ENCODE peak calls at places on chromosomes 16 and 17, in six cellular contexts. F is A549, R is HepG2, Z is K562, H is H1, D is GM12878. M is an unnamed sample. For H3K4me1, the result is how much of the 10 kb centered on the place peaks cover.

GRCh38 chr17:64128787-64129514 is 993 bp downstream of the ERN1 start:
- DNase-seq in F (peak), R (no peak), Z (no peak), H (no peak), D (no peak), M (no peak)

GRCh38 chr17:79832211-79833109 is 6.8 kb downstream of the CBX4 start:
- DNase-seq in F (peak), R (peak), Z (peak), H (peak), D (no peak), M (peak)

GRCh38 chr16:68382296-68382718 is 66.0 kb downstream of the SMPD3 start:
- DNase-seq in F (peak), R (no peak), Z (peak), H (peak), D (no peak), M (peak)

GRCh38 chr16:85126731-85127662 is 14.7 kb upstream of the CIBAR2 start:
- DNase-seq in F (no peak), R (no peak), Z (peak), H (peak), D (no peak), M (peak)

GRCh38 chr16:77965346-77965745 is 57.0 kb upstream of the CLEC3A start:
- DNase-seq in F (no peak), R (no peak), Z (no peak), H (no peak), D (no peak), M (no peak)

GRCh38 chr17:61517843-61518606 is 65.8 kb downstream of the TBX4 start:
- DNase-seq in F (no peak), R (no peak), Z (no peak), H (no peak), D (no peak), M (no peak)

GRCh38 chr17:76683011-76683755 is 27.6 kb downstream of the MXRA7 start:
- DNase-seq in F (no peak), R (no peak), Z (peak), H (peak), D (no peak), M (peak)

GRCh38 chr16:16096161-16096857 is 127.0 kb downstream of the ABCC6 start:
- DNase-seq in F (no peak), R (no peak), Z (no peak), H (no peak), D (no peak), M (no peak)

GRCh38 chr17:72340836-72341235 is 220.0 kb downstream of the SOX9 start:
- DNase-seq in F (no peak), R (peak), Z (no peak), H (no peak), D (no peak), M (no peak)

GRCh38 chr16:71945616-71946015 is 50.3 kb downstream of the IST1 start:
- DNase-seq in F (no peak), R (no peak), Z (no peak), H (no peak), D (no peak), M (no peak)

GRCh38 chr17:62723842-62724241 is 84.3 kb downstream of the MARCHF10 start:
- DNase-seq in F (no peak), R (no peak), Z (peak), H (no peak), D (no peak), M (no peak)

GRCh38 chr16:27290582-27290981 is 22.0 kb upstream of the NSMCE1 start:
- DNase-seq in F (no peak), R (no peak), Z (no peak), H (no peak), D (no peak), M (no peak)

GRCh38 chr16:81513204-81514040 is 68.8 kb downstream of the CMIP start:
- DNase-seq in F (peak), R (peak), Z (no peak), H (peak), D (no peak), M (no peak)

GRCh38 chr17:39600469-39601009 is 7.2 kb downstream of the NEUROD2 start:
- DNase-seq in F (no peak), R (no peak), Z (no peak), H (peak), D (no peak), M (peak)
- H3K4me2 ChIP-seq in F (no peak), R (no peak), Z (no peak), H (peak), D (no peak), M (no peak)

DNA sequence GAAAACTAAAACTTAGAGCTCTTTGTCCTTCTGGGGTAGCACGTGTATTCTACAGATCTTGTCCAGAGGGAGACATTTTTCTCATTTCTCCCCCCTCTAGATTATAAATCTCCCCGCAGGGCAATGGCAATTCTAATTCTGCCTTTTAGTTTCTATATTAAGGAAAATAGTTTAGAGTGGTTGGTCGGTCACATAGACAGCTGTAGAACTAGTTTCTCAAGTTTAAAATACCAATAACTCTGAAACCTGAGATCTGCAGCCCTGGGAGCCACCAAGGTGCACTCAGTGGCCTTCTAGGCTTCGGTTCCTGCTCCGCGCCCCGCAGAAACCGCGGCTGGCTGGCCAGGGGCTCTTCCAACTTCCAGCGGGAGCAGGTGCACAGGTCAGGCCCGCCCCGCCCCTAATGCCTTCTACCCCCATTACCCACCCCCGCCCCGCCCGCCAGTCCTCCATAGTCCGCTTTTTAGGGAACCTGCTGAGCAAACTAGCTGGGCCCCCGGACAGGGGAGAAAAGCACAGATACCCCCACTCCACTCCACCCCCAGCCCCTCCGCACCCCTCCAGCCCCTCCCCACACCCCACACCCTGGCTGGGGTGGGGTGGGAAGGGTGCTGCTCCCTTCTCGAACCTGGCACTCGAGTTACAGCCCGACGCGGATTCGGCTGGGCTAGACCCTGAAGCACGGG is 432 bp downstream of the SLFN11 start:
- DNase-seq in F (no peak), R (no peak), Z (peak), H (no peak), D (no peak), M (peak)
- H3K4me1 ChIP-seq in F (under half), R (under half), Z (under half), H (under half), D (under half), M (under half)

DNA sequence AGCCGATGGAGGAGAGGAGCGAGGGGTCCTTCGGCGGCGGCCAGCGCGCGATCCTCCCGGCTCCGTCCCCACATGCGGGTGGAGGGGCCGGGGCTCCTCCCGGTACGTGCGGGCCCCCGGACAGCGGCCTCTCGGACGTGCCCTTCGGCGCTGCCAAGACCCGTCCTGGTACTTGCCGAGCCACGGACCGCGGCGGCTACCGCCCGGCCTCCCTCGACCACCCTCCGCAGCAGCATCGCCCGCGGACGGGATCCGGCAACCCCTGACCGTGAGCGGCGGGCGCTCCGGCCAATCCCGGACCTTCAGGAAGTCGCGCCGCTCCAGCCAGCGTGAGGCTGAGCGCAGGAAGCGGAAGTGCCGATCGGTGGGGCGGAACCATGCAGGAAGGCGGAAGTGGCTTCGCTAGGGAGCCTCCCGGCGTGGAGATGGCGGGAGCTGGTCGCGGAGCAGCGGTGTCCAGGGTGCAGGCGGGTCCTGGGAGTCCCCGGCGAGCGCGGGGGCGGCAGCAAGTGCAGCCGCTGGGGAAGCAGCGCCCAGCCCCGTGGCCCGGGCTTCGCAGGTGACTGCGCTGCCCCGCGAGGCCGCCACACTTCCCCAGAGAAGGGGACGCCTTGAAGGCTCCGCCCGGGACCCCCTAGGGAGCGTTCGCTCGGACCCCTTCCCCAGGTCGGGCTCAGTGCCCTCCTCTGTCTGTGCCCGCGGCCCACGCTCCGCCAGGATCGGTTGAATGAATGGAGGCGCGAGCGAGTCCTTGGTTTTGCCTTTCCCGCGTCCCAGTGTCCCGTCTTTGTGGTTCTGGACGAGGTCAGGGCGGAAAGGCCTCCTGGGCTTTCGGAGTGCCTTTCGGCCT is at the start of the genes CCDC137 and OXLD1:
- DNase-seq in F (peak), R (peak), Z (peak), H (peak), D (peak), M (peak)
- TF ChIP-seq EP300 in F (no peak), R (peak), Z (no peak), H (no peak), D (no peak), M (no peak)

GRCh38 chr17:74439691-74440567 is 8.0 kb downstream of the GPRC5C start:
- DNase-seq in F (no peak), R (no peak), Z (no peak), H (no peak), D (no peak), M (no peak)
- H3K4me2 ChIP-seq in F (no peak), R (no peak), Z (no peak), H (no peak), D (no peak), M (no peak)

DNA sequence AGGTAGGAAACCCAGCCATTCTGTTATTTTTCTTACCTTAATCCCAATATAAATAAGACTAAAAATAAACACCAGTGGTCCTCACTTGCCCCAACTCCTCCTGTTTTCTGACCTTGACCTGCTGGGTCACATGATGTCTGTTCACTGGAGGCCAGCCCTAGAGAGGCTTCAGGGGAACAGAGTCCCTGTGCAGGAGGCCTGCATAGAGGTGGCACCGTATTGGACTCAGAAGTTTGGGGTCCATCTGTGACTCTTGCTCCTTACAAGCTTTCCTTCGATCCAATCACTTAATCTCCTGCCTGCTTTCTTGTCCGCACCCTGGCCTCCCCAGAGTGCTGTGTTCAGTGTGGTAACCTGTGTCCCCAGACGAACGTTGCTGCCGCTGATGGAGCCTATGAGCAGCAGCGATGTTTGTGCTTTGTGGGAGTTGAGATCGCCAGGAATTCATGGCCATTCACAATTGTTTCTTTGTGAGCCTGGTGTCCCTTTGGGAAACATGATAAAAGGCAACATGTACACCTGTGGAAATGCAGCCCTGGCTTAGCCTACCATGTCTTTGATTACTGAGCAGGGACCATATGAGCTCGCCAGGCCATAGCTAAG is 4.7 kb downstream of the IGSF6 start:
- DNase-seq in F (no peak), R (peak), Z (no peak), H (no peak), D (no peak), M (no peak)
- H3K4me1 ChIP-seq in F (under half), R (under half), Z (under half), H (under half), D (under half), M (under half)

GRCh38 chr17:65194670-65195334 is 57.6 kb downstream of the RGS9 start:
- DNase-seq in F (no peak), R (no peak), Z (no peak), H (no peak), D (no peak), M (no peak)

GRCh38 chr17:65195716-65196115 is 58.5 kb downstream of the RGS9 start:
- DNase-seq in F (no peak), R (no peak), Z (no peak), H (no peak), D (no peak), M (no peak)

GRCh38 chr17:65193305-65194293 is 56.4 kb downstream of the RGS9 start:
- DNase-seq in F (no peak), R (no peak), Z (no peak), H (no peak), D (no peak), M (no peak)

GRCh38 chr17:65190467-65191095 is 53.4 kb downstream of the RGS9 start:
- DNase-seq in F (no peak), R (no peak), Z (no peak), H (no peak), D (no peak), M (no peak)

DNA sequence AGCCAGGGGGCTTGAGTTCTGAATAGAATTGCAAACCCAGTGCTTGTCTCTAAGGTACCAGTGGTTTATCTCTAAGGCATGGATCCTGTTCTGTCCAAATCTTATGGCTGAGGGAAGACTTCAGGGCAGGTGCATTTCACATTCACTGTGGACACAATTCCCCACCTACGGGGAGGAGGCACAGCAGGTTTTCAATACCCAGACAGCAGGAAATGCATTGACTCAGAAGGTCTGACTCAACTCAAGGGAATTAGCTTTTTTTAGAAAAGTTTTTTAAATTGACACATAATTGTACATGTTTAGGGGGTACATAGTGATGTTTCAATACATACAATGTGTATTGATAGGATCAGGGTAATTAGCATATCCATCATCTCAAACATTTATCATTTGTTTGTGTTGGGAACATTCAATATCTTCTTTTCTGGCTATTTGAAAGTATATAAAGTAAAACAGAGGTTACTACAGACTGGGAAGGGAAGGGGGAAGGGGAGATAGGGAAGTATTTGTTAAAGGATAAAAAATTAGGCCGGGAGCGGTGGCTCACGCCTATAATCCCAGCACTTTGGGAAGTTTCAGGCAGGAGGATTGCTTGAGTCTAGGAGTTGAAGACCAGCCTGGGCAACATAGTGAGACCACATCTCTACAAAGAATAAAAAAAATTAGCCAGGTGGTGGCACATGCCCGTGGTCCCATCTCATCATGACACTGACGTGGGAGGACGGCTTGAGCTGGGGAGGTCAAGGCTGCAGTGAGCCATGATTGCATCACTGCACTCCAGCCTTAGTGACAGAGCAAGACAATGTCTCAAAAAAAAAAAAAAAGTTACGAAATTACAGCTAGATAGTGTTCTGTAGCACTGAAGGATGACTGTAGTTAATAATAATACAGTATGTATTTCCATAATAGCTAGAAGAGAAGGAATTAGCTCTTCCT is 54.9 kb downstream of the RGS9 start:
- DNase-seq in F (peak), R (peak), Z (no peak), H (no peak), D (no peak), M (no peak)
- TF ChIP-seq EP300 in F (no peak), R (no peak), Z (no peak), H (no peak), D (no peak), M (peak)

DNA sequence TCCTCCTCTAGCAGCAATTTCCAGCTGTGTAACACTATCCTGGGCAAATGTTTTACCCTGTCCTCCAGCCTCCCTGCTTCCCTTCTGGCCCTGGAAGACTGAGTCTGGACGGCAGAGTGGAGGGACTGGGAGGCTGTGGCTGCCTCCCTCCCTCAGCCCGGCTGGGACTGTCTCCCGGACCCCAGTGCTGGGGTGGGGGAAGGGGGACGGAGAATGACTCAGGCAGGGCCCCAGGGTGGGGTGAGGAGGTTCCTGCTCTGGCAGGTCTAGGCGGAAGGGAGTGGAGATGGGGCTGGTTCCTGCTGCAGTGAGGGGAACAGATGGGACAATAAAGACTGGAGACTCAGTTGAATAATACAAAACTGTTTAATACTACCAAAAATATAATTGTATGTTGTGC is 2.1 kb downstream of the SOX15 start:
- DNase-seq in F (no peak), R (no peak), Z (no peak), H (no peak), D (no peak), M (no peak)
- H3K4me2 ChIP-seq in F (no peak), R (no peak), Z (peak), H (peak), D (no peak), M (peak)